ENCODE peak calls at places on chromosomes 2 and 18, in five cellular contexts. One of them, this sample, is unnamed.

GRCh38 chr2:240581811-240582210 is 4.7 kb upstream of the CAPN10 start:
- DNase-seq in body of pancreas: no peak
- DNase-seq in psoas muscle: no peak
- DNase-seq in right lobe of liver: no peak
- DNase-seq in fibroblast of lung: no peak
- DNase-seq in this sample: no peak

GRCh38 chr2:192243488-192243887 is 48.8 kb upstream of the TMEFF2 start:
- DNase-seq in body of pancreas: no peak
- DNase-seq in psoas muscle: no peak
- DNase-seq in right lobe of liver: no peak
- DNase-seq in fibroblast of lung: peak
- DNase-seq in this sample: peak

GRCh38 chr18:24428709-24429108 is 2.2 kb downstream of the IMPACT start:
- DNase-seq in body of pancreas: no peak
- DNase-seq in psoas muscle: no peak
- DNase-seq in right lobe of liver: no peak
- DNase-seq in fibroblast of lung: no peak
- DNase-seq in this sample: no peak

GRCh38 chr2:237929979-237930378 is 36.8 kb upstream of the UBE2F start:
- DNase-seq in body of pancreas: no peak
- DNase-seq in psoas muscle: no peak
- DNase-seq in right lobe of liver: no peak
- DNase-seq in fibroblast of lung: no peak
- DNase-seq in this sample: no peak

GRCh38 chr18:48230459-48231113 is 178.6 kb downstream of the ZBTB7C start:
- DNase-seq in body of pancreas: no peak
- DNase-seq in psoas muscle: peak
- DNase-seq in right lobe of liver: peak
- DNase-seq in fibroblast of lung: peak
- DNase-seq in this sample: peak

GRCh38 chr2:219521066-219521880 is 7.0 kb downstream of the ASIC4 start:
- DNase-seq in body of pancreas: no peak
- DNase-seq in psoas muscle: no peak
- DNase-seq in right lobe of liver: no peak
- DNase-seq in fibroblast of lung: peak
- DNase-seq in this sample: peak

GRCh38 chr2:37984176-37984575 is 59.1 kb downstream of the RMDN2 start:
- DNase-seq in body of pancreas: no peak
- DNase-seq in psoas muscle: no peak
- DNase-seq in right lobe of liver: no peak
- DNase-seq in fibroblast of lung: no peak
- DNase-seq in this sample: peak

GRCh38 chr2:58436842-58437241 is 195.7 kb upstream of the FANCL start:
- DNase-seq in body of pancreas: no peak
- DNase-seq in psoas muscle: no peak
- DNase-seq in right lobe of liver: no peak
- DNase-seq in fibroblast of lung: no peak
- DNase-seq in this sample: no peak

GRCh38 chr18:76450912-76451421 is 44.1 kb downstream of the ZNF516 start:
- DNase-seq in body of pancreas: no peak
- DNase-seq in psoas muscle: peak
- DNase-seq in right lobe of liver: no peak
- DNase-seq in fibroblast of lung: peak
- DNase-seq in this sample: peak

GRCh38 chr2:120318626-120319025 is 27.3 kb upstream of the INHBB start:
- DNase-seq in body of pancreas: no peak
- DNase-seq in psoas muscle: peak
- DNase-seq in right lobe of liver: no peak
- DNase-seq in fibroblast of lung: peak
- DNase-seq in this sample: peak

GRCh38 chr2:15170068-15170775 is 390.9 kb downstream of the NBAS start:
- DNase-seq in body of pancreas: no peak
- DNase-seq in psoas muscle: no peak
- DNase-seq in right lobe of liver: no peak
- DNase-seq in fibroblast of lung: peak
- DNase-seq in this sample: peak

GRCh38 chr2:111178730-111179405 is 58.2 kb downstream of the BCL2L11 start:
- DNase-seq in body of pancreas: peak
- DNase-seq in psoas muscle: no peak
- DNase-seq in right lobe of liver: peak
- DNase-seq in fibroblast of lung: no peak
- DNase-seq in this sample: no peak

GRCh38 chr2:37466533-37467230 is 122.3 kb downstream of the QPCT start:
- DNase-seq in body of pancreas: no peak
- DNase-seq in psoas muscle: no peak
- DNase-seq in right lobe of liver: no peak
- DNase-seq in fibroblast of lung: peak
- DNase-seq in this sample: peak

GRCh38 chr2:71129114-71129890 is 727 bp downstream of the MCEE start:
- DNase-seq in body of pancreas: no peak
- DNase-seq in psoas muscle: no peak
- DNase-seq in right lobe of liver: no peak
- DNase-seq in fibroblast of lung: no peak
- DNase-seq in this sample: peak

GRCh38 chr2:72035518-72036172 is 112.0 kb downstream of the CYP26B1 start:
- DNase-seq in body of pancreas: no peak
- DNase-seq in psoas muscle: no peak
- DNase-seq in right lobe of liver: no peak
- DNase-seq in fibroblast of lung: peak
- DNase-seq in this sample: no peak

GRCh38 chr18:27959101-27959500 is 217.8 kb downstream of the CDH2 start:
- DNase-seq in body of pancreas: no peak
- DNase-seq in psoas muscle: no peak
- DNase-seq in right lobe of liver: no peak
- DNase-seq in fibroblast of lung: peak
- DNase-seq in this sample: no peak

GRCh38 chr2:218879881-218880748 is 537 bp upstream of the WNT10A start:
- DNase-seq in body of pancreas: no peak
- DNase-seq in psoas muscle: peak
- DNase-seq in right lobe of liver: no peak
- DNase-seq in fibroblast of lung: no peak
- DNase-seq in this sample: no peak

GRCh38 chr2:39020383-39020782 is 100.5 kb downstream of the SOS1 start:
- DNase-seq in body of pancreas: no peak
- DNase-seq in psoas muscle: no peak
- DNase-seq in right lobe of liver: no peak
- DNase-seq in fibroblast of lung: no peak
- DNase-seq in this sample: no peak

GRCh38 chr2:126059379-126059778 is 596.6 kb upstream of the GYPC start:
- DNase-seq in body of pancreas: no peak
- DNase-seq in psoas muscle: no peak
- DNase-seq in right lobe of liver: no peak
- DNase-seq in fibroblast of lung: no peak
- DNase-seq in this sample: no peak

GRCh38 chr2:233338046-233338445 is 16.2 kb upstream of the DGKD start:
- DNase-seq in body of pancreas: no peak
- DNase-seq in psoas muscle: no peak
- DNase-seq in right lobe of liver: no peak
- DNase-seq in fibroblast of lung: no peak
- DNase-seq in this sample: no peak

GRCh38 chr2:55309441-55309840 is 40.4 kb upstream of the MTIF2 start:
- DNase-seq in body of pancreas: no peak
- DNase-seq in psoas muscle: no peak
- DNase-seq in right lobe of liver: no peak
- DNase-seq in fibroblast of lung: peak
- DNase-seq in this sample: peak

GRCh38 chr2:64668542-64668941 is 14.8 kb upstream of the SERTAD2 start:
- DNase-seq in body of pancreas: no peak
- DNase-seq in psoas muscle: no peak
- DNase-seq in right lobe of liver: no peak
- DNase-seq in fibroblast of lung: no peak
- DNase-seq in this sample: no peak

GRCh38 chr18:48934400-48934707 is 16.4 kb downstream of the SMAD7 start:
- DNase-seq in body of pancreas: no peak
- DNase-seq in psoas muscle: no peak
- DNase-seq in right lobe of liver: no peak
- DNase-seq in fibroblast of lung: no peak
- DNase-seq in this sample: peak

GRCh38 chr2:96105994-96106393 is 10.4 kb downstream of the ADRA2B start:
- DNase-seq in body of pancreas: no peak
- DNase-seq in psoas muscle: no peak
- DNase-seq in right lobe of liver: no peak
- DNase-seq in fibroblast of lung: no peak
- DNase-seq in this sample: no peak

GRCh38 chr2:158184001-158184400 is 82.3 kb downstream of the UPP2 start:
- DNase-seq in body of pancreas: no peak
- DNase-seq in psoas muscle: no peak
- DNase-seq in right lobe of liver: no peak
- DNase-seq in fibroblast of lung: no peak
- DNase-seq in this sample: no peak

GRCh38 chr18:715626-716025 is 3.2 kb upstream of the ENOSF1 start:
- DNase-seq in body of pancreas: no peak
- DNase-seq in psoas muscle: no peak
- DNase-seq in right lobe of liver: no peak
- DNase-seq in fibroblast of lung: peak
- DNase-seq in this sample: peak

GRCh38 chr2:60505240-60505639 is 48.2 kb downstream of the BCL11A start:
- DNase-seq in body of pancreas: no peak
- DNase-seq in psoas muscle: no peak
- DNase-seq in right lobe of liver: no peak
- DNase-seq in fibroblast of lung: no peak
- DNase-seq in this sample: no peak

GRCh38 chr2:102117488-102117887 is 25.1 kb upstream of the IL1R1 start:
- DNase-seq in body of pancreas: no peak
- DNase-seq in psoas muscle: no peak
- DNase-seq in right lobe of liver: no peak
- DNase-seq in fibroblast of lung: no peak
- DNase-seq in this sample: peak

GRCh38 chr2:186339716-186340115 is 146.3 kb upstream of the ZC3H15 start:
- DNase-seq in body of pancreas: no peak
- DNase-seq in psoas muscle: no peak
- DNase-seq in right lobe of liver: no peak
- DNase-seq in fibroblast of lung: no peak
- DNase-seq in this sample: no peak
- TF ChIP-seq CTCF in body of pancreas: no peak
- TF ChIP-seq CTCF in psoas muscle: no peak
- TF ChIP-seq CTCF in right lobe of liver: no peak
- TF ChIP-seq CTCF in fibroblast of lung: no peak
- TF ChIP-seq CTCF in this sample: no peak

DNA sequence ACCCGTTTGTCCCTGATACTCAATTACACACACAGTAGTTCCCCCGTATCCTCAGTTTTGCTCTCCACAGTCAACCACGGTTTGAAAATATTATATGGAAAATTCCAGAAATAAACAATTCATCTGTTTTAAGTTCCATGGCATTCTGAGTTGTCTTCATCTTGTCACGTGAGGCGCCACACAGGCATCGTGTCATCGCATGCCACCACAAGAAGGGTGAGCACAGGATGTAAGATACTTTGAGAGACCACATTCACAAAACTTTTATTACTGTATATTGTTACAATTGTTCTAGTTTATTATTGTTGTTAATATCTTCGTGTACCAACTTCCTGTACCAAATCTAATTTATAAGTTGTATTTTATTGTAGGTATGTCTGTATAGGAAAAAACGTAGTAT is 17.7 kb downstream of the ADNP2 start:
- DNase-seq in body of pancreas: no peak
- DNase-seq in psoas muscle: no peak
- DNase-seq in right lobe of liver: no peak
- DNase-seq in fibroblast of lung: no peak
- DNase-seq in this sample: no peak
- H3K4me3 ChIP-seq in body of pancreas: no peak
- H3K4me3 ChIP-seq in psoas muscle: no peak
- H3K4me3 ChIP-seq in right lobe of liver: no peak
- H3K4me3 ChIP-seq in fibroblast of lung: no peak
- H3K4me3 ChIP-seq in this sample: no peak

GRCh38 chr2:84991404-84992151 is 20.6 kb downstream of the KCMF1 start:
- DNase-seq in body of pancreas: no peak
- DNase-seq in psoas muscle: no peak
- DNase-seq in right lobe of liver: peak
- DNase-seq in fibroblast of lung: peak
- DNase-seq in this sample: peak

GRCh38 chr2:84986018-84986417 is 15.1 kb downstream of the KCMF1 start:
- DNase-seq in body of pancreas: no peak
- DNase-seq in psoas muscle: no peak
- DNase-seq in right lobe of liver: no peak
- DNase-seq in fibroblast of lung: no peak
- DNase-seq in this sample: no peak

DNA sequence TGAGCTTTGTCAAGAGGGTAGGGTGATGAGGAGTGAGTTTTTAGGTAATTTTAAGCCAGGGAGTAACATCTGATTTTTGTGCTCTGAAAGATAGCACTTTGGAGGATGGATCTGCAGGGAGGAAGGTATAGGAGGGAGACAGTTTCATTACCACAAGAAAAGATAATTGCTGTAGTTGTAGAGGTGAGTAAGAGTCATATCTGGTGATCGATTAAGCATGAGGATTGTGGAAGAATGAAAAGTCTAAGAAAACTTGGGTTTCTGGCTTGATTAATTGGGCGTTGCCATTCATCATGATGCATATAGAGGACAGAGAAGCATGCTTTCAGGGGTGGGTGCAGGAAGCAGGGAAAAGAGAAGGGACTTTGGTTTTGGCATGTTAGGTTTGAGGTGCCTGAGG is 18.5 kb downstream of the KCMF1 start:
- DNase-seq in body of pancreas: no peak
- DNase-seq in psoas muscle: no peak
- DNase-seq in right lobe of liver: no peak
- DNase-seq in fibroblast of lung: no peak
- DNase-seq in this sample: no peak
- TF ChIP-seq CTCF in body of pancreas: no peak
- TF ChIP-seq CTCF in psoas muscle: no peak
- TF ChIP-seq CTCF in right lobe of liver: no peak
- TF ChIP-seq CTCF in fibroblast of lung: no peak
- TF ChIP-seq CTCF in this sample: no peak

DNA sequence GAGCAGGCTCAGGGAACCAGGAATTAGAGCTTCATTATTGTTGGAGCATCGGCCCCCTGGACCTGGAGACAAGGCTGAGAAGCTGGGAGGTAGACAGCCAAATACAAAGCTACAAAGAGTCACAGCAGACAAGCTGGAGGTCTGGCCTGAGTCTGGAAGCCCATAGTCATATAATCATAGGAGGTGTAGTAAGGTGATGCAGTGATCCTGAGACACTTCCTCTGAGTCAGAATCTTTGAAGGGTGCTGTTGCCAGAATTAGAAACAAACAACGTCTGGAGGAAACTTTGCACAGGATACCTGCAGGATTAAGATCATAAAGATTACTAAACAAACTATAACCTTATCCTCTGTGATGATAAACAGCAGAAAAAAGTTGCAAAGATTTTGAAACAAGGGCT is 213.8 kb downstream of the DSC3 start:
- DNase-seq in body of pancreas: no peak
- DNase-seq in psoas muscle: no peak
- DNase-seq in right lobe of liver: no peak
- DNase-seq in fibroblast of lung: no peak
- DNase-seq in this sample: no peak
- H3K4me3 ChIP-seq in body of pancreas: no peak
- H3K4me3 ChIP-seq in psoas muscle: no peak
- H3K4me3 ChIP-seq in right lobe of liver: no peak
- H3K4me3 ChIP-seq in fibroblast of lung: no peak
- H3K4me3 ChIP-seq in this sample: no peak

GRCh38 chr2:205686231-205687017 is 4.1 kb downstream of the NRP2 start:
- DNase-seq in body of pancreas: no peak
- DNase-seq in psoas muscle: no peak
- DNase-seq in right lobe of liver: no peak
- DNase-seq in fibroblast of lung: peak
- DNase-seq in this sample: no peak
- TF ChIP-seq CTCF in body of pancreas: no peak
- TF ChIP-seq CTCF in psoas muscle: no peak
- TF ChIP-seq CTCF in right lobe of liver: no peak
- TF ChIP-seq CTCF in fibroblast of lung: peak
- TF ChIP-seq CTCF in this sample: no peak

GRCh38 chr2:74551942-74552913 is 1.5 kb downstream of the LOXL3 start:
- DNase-seq in body of pancreas: no peak
- DNase-seq in psoas muscle: no peak
- DNase-seq in right lobe of liver: no peak
- DNase-seq in fibroblast of lung: no peak
- DNase-seq in this sample: no peak
- H3K4me3 ChIP-seq in body of pancreas: no peak
- H3K4me3 ChIP-seq in psoas muscle: no peak
- H3K4me3 ChIP-seq in right lobe of liver: no peak
- H3K4me3 ChIP-seq in fibroblast of lung: peak
- H3K4me3 ChIP-seq in this sample: peak